ENCODE peak calls at places on chromosomes 16 and 17, in nine cellular contexts. R, M, G, F, Y, O, J, E and C are unnamed samples.

GRCh38 chr16:2243031-2243528 is 6.8 kb downstream of the DNASE1L2 start:
- DNase-seq in G (no peak), Y (no peak), R (no peak), F (no peak), E (no peak), O (no peak), M (no peak), J (no peak), C (no peak)

GRCh38 chr16:84095466-84095865 is 21.3 kb downstream of the MBTPS1 start:
- DNase-seq in F (no peak), O (no peak), J (no peak), Y (no peak), M (peak), R (no peak), G (no peak), E (no peak), C (no peak)

GRCh38 chr17:49543860-49544259 is 31.8 kb upstream of the NXPH3 start:
- DNase-seq in R (no peak), F (no peak), E (no peak), G (no peak), O (no peak), M (no peak), J (no peak), Y (no peak), C (no peak)

GRCh38 chr16:85485379-85485778 is 127.7 kb upstream of the GSE1 start:
- DNase-seq in G (peak), M (peak), F (no peak), E (peak), O (no peak), J (no peak), Y (peak), R (no peak), C (no peak)

GRCh38 chr17:3724373-3725077 is 822 bp downstream of the HASPIN start:
- DNase-seq in M (no peak), Y (no peak), E (no peak), R (no peak), J (no peak), F (no peak), G (no peak), O (no peak), C (no peak)

GRCh38 chr17:28341516-28341915 is 6.0 kb downstream of the TNFAIP1 start:
- DNase-seq in Y (no peak), O (no peak), J (no peak), G (no peak), M (no peak), E (no peak), F (no peak), R (no peak), C (no peak)

GRCh38 chr17:57284984-57285646 is 28.8 kb downstream of the MSI2 start:
- DNase-seq in G (no peak), M (no peak), Y (no peak), F (no peak), E (no peak), O (no peak), J (peak), R (no peak), C (peak)

GRCh38 chr16:50644730-50645129 is 36.4 kb downstream of the SNX20 start:
- DNase-seq in E (no peak), J (no peak), O (no peak), M (peak), F (no peak), R (peak), Y (no peak), G (no peak), C (no peak)

GRCh38 chr17:65483438-65483837 is 78.0 kb downstream of the AXIN2 start:
- DNase-seq in O (no peak), J (no peak), M (no peak), F (no peak), Y (no peak), E (no peak), R (no peak), G (no peak), C (no peak)

GRCh38 chr17:76080207-76080933 is 1.4 kb downstream of the ZACN start:
- DNase-seq in O (no peak), M (peak), F (no peak), Y (no peak), J (peak), E (no peak), R (no peak), G (no peak), C (no peak)

GRCh38 chr17:37025241-37025640 is 76.5 kb downstream of the AATF start:
- DNase-seq in R (no peak), Y (no peak), O (no peak), F (no peak), E (no peak), M (no peak), J (no peak), G (no peak), C (no peak)

GRCh38 chr16:5323284-5323683 is 225.7 kb upstream of the EEF2KMT start:
- DNase-seq in M (no peak), G (no peak), O (no peak), E (no peak), R (no peak), F (no peak), Y (no peak), J (no peak), C (no peak)

GRCh38 chr16:54774768-54775167 is 155.9 kb upstream of the IRX5 start:
- DNase-seq in R (no peak), G (no peak), M (no peak), E (no peak), J (no peak), Y (no peak), F (no peak), O (no peak), C (no peak)

GRCh38 chr17:11852911-11853310 is 144.4 kb downstream of the ZNF18 start:
- DNase-seq in E (no peak), F (no peak), G (no peak), Y (no peak), R (no peak), J (no peak), M (no peak), O (no peak), C (no peak)

GRCh38 chr17:68501074-68501473 is 11.2 kb upstream of the PRKAR1A start:
- DNase-seq in Y (no peak), G (no peak), R (no peak), F (no peak), M (no peak), J (no peak), O (no peak), E (no peak), C (no peak)

GRCh38 chr16:30903596-30903995 is 7.2 kb downstream of the CTF1 start:
- DNase-seq in R (peak), G (no peak), F (no peak), J (no peak), O (peak), Y (no peak), E (no peak), M (peak), C (peak)

GRCh38 chr16:80527297-80527696 is 13.5 kb upstream of the DYNLRB2 start:
- DNase-seq in O (no peak), E (no peak), Y (no peak), R (peak), J (peak), G (peak), M (peak), F (peak), C (peak)

GRCh38 chr17:4230142-4230541 is 33.6 kb downstream of the ANKFY1 start:
- DNase-seq in R (peak), O (peak), M (no peak), E (no peak), G (no peak), Y (no peak), F (no peak), J (peak), C (no peak)

GRCh38 chr17:63848834-63849689 is 6.6 kb upstream of the SMARCD2 start:
- DNase-seq in J (no peak), M (peak), Y (no peak), F (no peak), E (peak), O (peak), R (peak), G (no peak), C (no peak)

GRCh38 chr17:74921045-74921681 is 1.9 kb downstream of the USH1G start:
- DNase-seq in J (no peak), E (no peak), R (no peak), F (no peak), M (no peak), Y (no peak), O (no peak), G (no peak), C (no peak)

GRCh38 chr17:69213059-69213813 is 15.4 kb downstream of the ABCA10 start:
- DNase-seq in G (no peak), E (no peak), M (no peak), O (peak), Y (no peak), J (no peak), F (no peak), R (peak), C (no peak)

GRCh38 chr16:15899538-15900100 is 11.2 kb upstream of the CEP20 start:
- DNase-seq in O (peak), J (peak), Y (no peak), M (no peak), E (no peak), F (peak), G (peak), R (peak), C (no peak)

GRCh38 chr16:51012396-51012795 is 138.7 kb downstream of the SALL1 start:
- DNase-seq in Y (no peak), R (no peak), O (no peak), F (peak), M (no peak), G (no peak), J (no peak), E (no peak), C (no peak)

GRCh38 chr17:27562777-27563455 is 68.1 kb upstream of the LGALS9 start:
- DNase-seq in F (no peak), M (no peak), G (no peak), R (no peak), Y (no peak), J (no peak), E (no peak), O (no peak), C (no peak)

GRCh38 chr17:71398706-71399620 is 721.9 kb upstream of the SOX9 start:
- DNase-seq in J (no peak), Y (no peak), R (no peak), G (no peak), E (no peak), F (no peak), O (peak), M (peak), C (no peak)

GRCh38 chr16:27646811-27647210 is 96.9 kb downstream of the KATNIP start:
- DNase-seq in F (no peak), Y (no peak), G (no peak), R (no peak), E (no peak), J (no peak), O (no peak), M (no peak), C (no peak)

GRCh38 chr16:77585852-77586251 is 136.5 kb upstream of the NUDT7 start:
- DNase-seq in F (no peak), O (peak), J (no peak), E (no peak), R (no peak), Y (no peak), G (no peak), M (no peak), C (no peak)

GRCh38 chr17:50259484-50260324 is 14.6 kb upstream of the TMEM92 start:
- DNase-seq in J (no peak), R (no peak), O (no peak), F (no peak), G (no peak), M (no peak), Y (no peak), E (no peak), C (no peak)

GRCh38 chr16:84786605-84787302 is 33.0 kb upstream of the CRISPLD2 start:
- DNase-seq in O (no peak), R (no peak), M (no peak), J (no peak), E (peak), G (peak), F (no peak), Y (peak), C (no peak)

GRCh38 chr16:14193316-14193871 is 122.3 kb downstream of the MRTFB start:
- DNase-seq in F (no peak), J (no peak), R (no peak), E (peak), O (no peak), M (peak), G (peak), Y (peak), C (no peak)

GRCh38 chr16:86888240-86889044 is 310.1 kb downstream of the FOXL1 start:
- DNase-seq in F (no peak), Y (no peak), J (no peak), R (no peak), E (no peak), G (no peak), M (no peak), O (no peak), C (no peak)

GRCh38 chr16:89350701-89351380 is 133.3 kb downstream of the ZNF778 start:
- DNase-seq in M (no peak), G (no peak), Y (no peak), J (no peak), F (no peak), E (no peak), O (no peak), R (no peak), C (no peak)

GRCh38 chr17:16283705-16284104 is 66.7 kb downstream of the PIGL start:
- DNase-seq in J (no peak), G (no peak), O (no peak), Y (no peak), M (no peak), E (no peak), R (peak), F (no peak), C (no peak)